ENCODE peak calls at places on chromosomes 5 and 9, in five cellular contexts. T, D, K, V and L are unnamed samples.

GRCh38 chr9:131276891-131277672 is 772 bp upstream of the FAM78A start:
- DNase-seq in T (no peak), D (no peak), K (peak; percentile 35), V (no peak), L (no peak)

GRCh38 chr5:160770718-160771117 is 81.3 kb downstream of the ATP10B start:
- DNase-seq in T (no peak), D (no peak), K (no peak), V (no peak), L (no peak)

GRCh38 chr5:16983972-16984371 is 47.9 kb upstream of the MYO10 start:
- DNase-seq in T (no peak), D (no peak), K (no peak), V (no peak), L (no peak)

GRCh38 chr5:6543830-6544560 is 88.8 kb downstream of the NSUN2 start:
- DNase-seq in T (no peak), D (no peak), K (no peak), V (no peak), L (no peak)

GRCh38 chr5:56638768-56639238 is 176.5 kb upstream of the MAP3K1 start:
- DNase-seq in T (no peak), D (peak; percentile 2), K (no peak), V (no peak), L (no peak)

GRCh38 chr5:19240150-19240549 is 747.9 kb downstream of the CDH18 start:
- DNase-seq in T (no peak), D (no peak), K (no peak), V (no peak), L (no peak)

GRCh38 chr9:128245293-128246151 is 30.3 kb downstream of the GOLGA2 start:
- DNase-seq in T (no peak), D (no peak), K (peak; percentile 66), V (peak; percentile 55), L (peak; percentile 68)

GRCh38 chr9:128276574-128277270 is 646 bp downstream of the SWI5 start:
- DNase-seq in T (no peak), D (no peak), K (peak; percentile 37), V (no peak), L (peak; percentile 58)

GRCh38 chr5:124297826-124298225 is 448.6 kb downstream of the ZNF608 start:
- DNase-seq in T (no peak), D (no peak), K (no peak), V (no peak), L (no peak)

GRCh38 chr5:106521701-106522100 is 1149.0 kb downstream of the EFNA5 start:
- DNase-seq in T (no peak), D (no peak), K (no peak), V (peak; percentile 88), L (no peak)

GRCh38 chr5:87885727-87886126 is 382.9 kb downstream of the TMEM161B start:
- DNase-seq in T (no peak), D (no peak), K (no peak), V (no peak), L (no peak)

GRCh38 chr5:179124329-179124852 is 64.2 kb downstream of the ZNF354C start:
- DNase-seq in T (no peak), D (no peak), K (no peak), V (no peak), L (no peak)

GRCh38 chr5:171445910-171446516 is 26.6 kb downstream of the FGF18 start:
- DNase-seq in T (no peak), D (no peak), K (peak; percentile 75), V (peak; percentile 51), L (peak; percentile 58)

GRCh38 chr5:142080248-142080647 is 28.3 kb upstream of the NDFIP1 start:
- DNase-seq in T (no peak), D (no peak), K (no peak), V (no peak), L (no peak)

GRCh38 chr9:19517202-19517942 is 108.6 kb downstream of the ACER2 start:
- DNase-seq in T (no peak), D (no peak), K (no peak), V (no peak), L (no peak)

GRCh38 chr9:95070549-95071021 is 246.9 kb downstream of the FANCC start:
- DNase-seq in T (no peak), D (no peak), K (no peak), V (no peak), L (no peak)

GRCh38 chr5:160475864-160476438 is 54.3 kb downstream of the PTTG1 start:
- DNase-seq in T (no peak), D (no peak), K (no peak), V (no peak), L (no peak)

GRCh38 chr9:136438548-136438908 is 1.1 kb downstream of the INPP5E start:
- DNase-seq in T (no peak), D (no peak), K (no peak), V (no peak), L (no peak)

GRCh38 chr9:121169094-121169601 is 32.5 kb downstream of the RAB14 start:
- DNase-seq in T (no peak), D (no peak), K (no peak), V (peak; percentile 14), L (no peak)

GRCh38 chr5:14476791-14477435 is 104.7 kb upstream of the OTULINL start:
- DNase-seq in T (no peak), D (no peak), K (no peak), V (no peak), L (no peak)

GRCh38 chr5:14665110-14665822 is 748 bp downstream of the OTULIN start:
- DNase-seq in T (no peak), D (no peak), K (peak; percentile 48), V (no peak), L (no peak)

GRCh38 chr5:56595561-56595960 is 219.8 kb upstream of the MAP3K1 start:
- DNase-seq in T (no peak), D (no peak), K (no peak), V (no peak), L (no peak)

GRCh38 chr9:130240410-130241197 is 25.0 kb upstream of the HMCN2 start:
- DNase-seq in T (peak; percentile 40), D (peak; percentile 80), K (peak; percentile 74), V (peak; percentile 81), L (peak; percentile 65)

GRCh38 chr5:142984016-142984415 is 213.8 kb downstream of the ARHGAP26 start:
- DNase-seq in T (no peak), D (no peak), K (no peak), V (no peak), L (no peak)

GRCh38 chr5:157130933-157131332 is 11.7 kb downstream of the MED7 start:
- DNase-seq in T (no peak), D (no peak), K (no peak), V (peak; percentile 9), L (no peak)

GRCh38 chr5:157548513-157549282 is 26.9 kb downstream of the ADAM19 start:
- DNase-seq in T (no peak), D (no peak), K (no peak), V (peak; percentile 77), L (no peak)

GRCh38 chr9:25677301-25678146 is 720 bp downstream of the TUSC1 start:
- DNase-seq in T (peak; percentile 70), D (no peak), K (peak; percentile 84), V (peak; percentile 50), L (peak; percentile 89)

GRCh38 chr9:126698251-126698650 is 84.5 kb downstream of the LMX1B start:
- DNase-seq in T (no peak), D (no peak), K (no peak), V (no peak), L (no peak)

GRCh38 chr9:76298497-76299144 is 95.6 kb downstream of the RFK start:
- DNase-seq in T (no peak), D (no peak), K (no peak), V (no peak), L (no peak)

GRCh38 chr5:179509845-179510244 is 40.5 kb upstream of the RUFY1 start:
- DNase-seq in T (no peak), D (no peak), K (no peak), V (no peak), L (no peak)

GRCh38 chr5:154309361-154309725 is 118.8 kb downstream of the GALNT10 start:
- DNase-seq in T (no peak), D (no peak), K (no peak), V (peak; percentile 74), L (no peak)

GRCh38 chr9:69326261-69326660 is 1.2 kb downstream of the ENTREP1 start:
- DNase-seq in T (no peak), D (no peak), K (peak; percentile 29), V (no peak), L (no peak)

GRCh38 chr5:133750356-133750755 is 138.0 kb upstream of the FSTL4 start:
- DNase-seq in T (no peak), D (no peak), K (no peak), V (no peak), L (no peak)